ENCODE peak calls at places on chromosomes 6 and 20, in eight cellular contexts. G is AML-193; A is T-helper 17 cell; N is suprapubic skin; C is activated T-cell treated with anti-CD3 and anti-CD28 coated beads for 48 hours; Q is RPMI7951; J is hepatocyte; V is CD4-positive, alpha-beta T cell. B is an unnamed sample.

GRCh38 chr6:91304506-91304905 is 717.6 kb upstream of the MAP3K7 start:
- DNase-seq in A (no peak), G (no peak), N (no peak), J (no peak), V (no peak), Q (no peak), C (no peak), B (no peak)

GRCh38 chr6:25006565-25007001 is 70.8 kb upstream of the RIPOR2 start:
- DNase-seq in A (no peak), J (peak), Q (peak), C (no peak), N (peak), G (peak), V (peak), B (peak)

GRCh38 chr20:17227199-17227535 is 327 bp downstream of the PCSK2 start:
- DNase-seq in N (no peak), Q (no peak), G (no peak), A (no peak), C (no peak), J (peak), V (no peak), B (no peak)

GRCh38 chr6:135572051-135572450 is 74.5 kb upstream of the AHI1 start:
- DNase-seq in C (no peak), Q (no peak), G (no peak), A (no peak), J (no peak), V (no peak), N (no peak), B (no peak)

GRCh38 chr6:98039876-98040605 is 757.0 kb upstream of the MMS22L start:
- DNase-seq in G (no peak), J (peak), C (no peak), V (no peak), A (no peak), N (no peak), Q (no peak), B (no peak)

GRCh38 chr6:41733707-41734665 is 1.4 kb downstream of the TFEB start:
- DNase-seq in N (peak), A (peak), J (peak), V (peak), Q (peak), C (peak), G (peak), B (peak)

GRCh38 chr6:32472781-32473377 is 33.2 kb downstream of the HLA-DRA start:
- DNase-seq in N (no peak), G (no peak), J (no peak), Q (no peak), C (no peak), A (no peak), V (no peak), B (no peak)

GRCh38 chr6:6614096-6614964 is 25.8 kb downstream of the LY86 start:
- DNase-seq in C (no peak), J (no peak), Q (no peak), V (peak), G (no peak), A (no peak), N (no peak), B (no peak)

GRCh38 chr6:26197736-26198625 is 110.8 kb downstream of the HFE start:
- DNase-seq in V (peak), N (peak), C (peak), G (no peak), A (no peak), J (peak), Q (peak), B (no peak)

GRCh38 chr6:53119772-53120409 is 28.8 kb downstream of the GCM1 start:
- DNase-seq in Q (peak), V (no peak), N (no peak), A (no peak), J (peak), G (no peak), C (no peak), B (peak)

GRCh38 chr6:157335829-157336228 is 12.5 kb upstream of the TMEM242 start:
- DNase-seq in G (no peak), C (no peak), Q (no peak), N (no peak), J (no peak), A (no peak), V (no peak), B (no peak)

GRCh38 chr20:25195014-25195961 is at the start of gene ENTPD6:
- DNase-seq in G (peak), V (peak), N (peak), C (peak), A (peak), Q (peak), J (peak), B (peak)

GRCh38 chr6:99612551-99613397 is 6.1 kb downstream of the PRDM13 start:
- DNase-seq in Q (no peak), J (no peak), A (no peak), C (no peak), G (no peak), N (no peak), V (no peak), B (no peak)

GRCh38 chr6:166257911-166258318 is 50.3 kb downstream of the PRR18 start:
- DNase-seq in V (peak), J (no peak), C (no peak), Q (no peak), N (no peak), G (no peak), A (no peak), B (no peak)

GRCh38 chr6:32177182-32177787 is 920 bp upstream of the RNF5 start:
- DNase-seq in V (peak), G (peak), A (no peak), C (peak), N (no peak), Q (no peak), J (peak), B (peak)